ENCODE peak calls at places on chromosomes 1 and 21, in four cellular contexts. T is esophagus muscularis mucosa, E is HepG2, P is transverse colon. H is an unnamed sample.

GRCh38 chr1:212482352-212483153 is 49.8 kb downstream of the NENF start:
- DNase-seq in P (peak), E (no peak), T (no peak), H (no peak)

GRCh38 chr1:9093581-9093980 is 24.1 kb upstream of the SLC2A5 start:
- DNase-seq in T (no peak), E (no peak), P (no peak), H (no peak)

GRCh38 chr1:219938706-219939105 is 10.3 kb upstream of the SLC30A10 start:
- DNase-seq in P (no peak), E (no peak), T (no peak), H (no peak)

GRCh38 chr1:226631229-226632000 is 82.9 kb downstream of the STUM start:
- DNase-seq in T (no peak), P (no peak), E (no peak), H (peak)

GRCh38 chr1:62138029-62138428 is 56.6 kb upstream of the L1TD1 start:
- DNase-seq in T (no peak), E (no peak), P (no peak), H (no peak)

GRCh38 chr21:45363921-45364463 is 41.0 kb upstream of the COL18A1 start:
- DNase-seq in T (peak), E (peak), P (peak), H (peak)

GRCh38 chr1:50970927-50971582 is 1.0 kb downstream of the CDKN2C start:
- DNase-seq in P (no peak), T (no peak), E (no peak), H (no peak)

GRCh38 chr1:93448292-93448982 is 519 bp downstream of the FNBP1L start:
- DNase-seq in T (no peak), P (peak), E (peak), H (peak)

GRCh38 chr1:78045600-78045849 is 241 bp upstream of the GIPC2 start:
- DNase-seq in E (no peak), P (no peak), T (no peak), H (no peak)

GRCh38 chr1:9960705-9961562 is 17.7 kb downstream of the NMNAT1 start:
- DNase-seq in T (no peak), E (no peak), P (no peak), H (no peak)

GRCh38 chr1:222240536-222241181 is 307.2 kb downstream of the HHIPL2 start:
- DNase-seq in T (peak), P (no peak), E (no peak), H (no peak)

GRCh38 chr1:94143173-94143808 is 22.3 kb upstream of the ABCA4 start:
- DNase-seq in E (no peak), P (no peak), T (no peak), H (no peak)

GRCh38 chr1:151611288-151611790 is 511 bp upstream of the SNX27 start:
- DNase-seq in P (peak), T (no peak), E (peak), H (peak)

GRCh38 chr1:81834921-81835698 is 34.4 kb downstream of the ADGRL2 start:
- DNase-seq in P (no peak), E (no peak), T (no peak), H (no peak)

GRCh38 chr1:66450847-66451246 is 83.1 kb upstream of the SGIP1 start:
- DNase-seq in E (no peak), T (no peak), P (no peak), H (no peak)

GRCh38 chr1:76402128-76402527 is 327.6 kb downstream of the ST6GALNAC3 start:
- DNase-seq in T (no peak), P (no peak), E (no peak), H (no peak)

GRCh38 chr1:203031467-203031866 is 5.2 kb downstream of the PPFIA4 start:
- DNase-seq in E (no peak), T (no peak), P (no peak), H (no peak)

GRCh38 chr1:1431006-1431844 is 4.3 kb upstream of the VWA1 start:
- DNase-seq in P (no peak), E (peak), T (no peak), H (no peak)

GRCh38 chr1:6180215-6180577 is at the start of gene CHD5:
- DNase-seq in T (no peak), E (no peak), P (no peak), H (no peak)

GRCh38 chr1:14320518-14320917 is 278.0 kb upstream of the KAZN start:
- DNase-seq in T (no peak), E (no peak), P (no peak), H (no peak)

GRCh38 chr1:87185077-87185476 is 143.6 kb upstream of the LMO4 start:
- DNase-seq in P (no peak), E (no peak), T (no peak), H (no peak)

GRCh38 chr1:212291505-212292134 is 6.4 kb downstream of the PPP2R5A start:
- DNase-seq in P (no peak), T (no peak), E (peak), H (no peak)

GRCh38 chr1:228006034-228006792 is 585 bp upstream of the WNT3A start:
- DNase-seq in P (no peak), T (peak), E (no peak), H (peak)

GRCh38 chr1:234756066-234756783 is 146.2 kb upstream of the IRF2BP2 start:
- DNase-seq in T (no peak), E (no peak), P (no peak), H (no peak)

GRCh38 chr21:28601708-28602107 is 391.0 kb downstream of the LTN1 start:
- DNase-seq in E (no peak), P (no peak), T (no peak), H (no peak)

GRCh38 chr21:39175665-39176064 is 7.6 kb downstream of the PSMG1 start:
- DNase-seq in P (no peak), E (no peak), T (no peak), H (no peak)

GRCh38 chr1:200916152-200916551 is 21.5 kb downstream of the INAVA start:
- DNase-seq in E (no peak), P (no peak), T (no peak), H (peak)

DNA sequence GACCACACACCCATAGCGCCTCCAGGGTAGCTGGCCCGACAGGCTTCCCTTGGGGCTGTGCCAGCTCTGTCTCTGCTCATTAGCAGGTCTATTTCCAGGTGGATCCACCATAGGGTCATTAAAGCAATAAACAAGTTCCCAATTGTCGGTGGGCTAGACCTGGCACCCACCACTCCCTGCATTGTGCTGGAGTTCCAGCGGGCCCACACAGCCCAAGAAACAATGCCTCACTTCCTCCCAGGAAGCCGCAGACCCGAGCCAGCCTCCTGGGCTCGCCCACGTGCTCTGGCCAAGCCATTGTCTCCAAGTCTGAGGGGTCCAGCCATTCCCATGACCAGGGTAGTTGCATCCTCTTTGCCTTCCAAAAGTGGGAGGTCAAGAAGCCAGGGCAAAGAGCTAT is 27.5 kb upstream of the SOX13 start:
- DNase-seq in T (no peak), E (no peak), P (no peak), H (no peak)
- TF ChIP-seq POLR2AphosphoS5 in T (no peak), E (no peak), P (no peak), H (no peak)

GRCh38 chr1:17162941-17163340 is 42.0 kb upstream of the PADI1 start:
- DNase-seq in E (no peak), T (no peak), P (no peak), H (no peak)
- TF ChIP-seq EP300 in E (no peak), T (no peak), P (no peak), H (no peak)

GRCh38 chr1:167090289-167090942 is at the start of gene GPA33:
- DNase-seq in T (no peak), P (peak), E (no peak), H (no peak)

GRCh38 chr1:167095368-167095767 is 1.5 kb downstream of the STYXL2 start:
- DNase-seq in P (no peak), E (no peak), T (no peak), H (no peak)

GRCh38 chr1:167094690-167095089 is 815 bp downstream of the STYXL2 start:
- DNase-seq in T (no peak), P (no peak), E (no peak), H (no peak)

GRCh38 chr1:167092653-167093052 is 1.2 kb upstream of the STYXL2 start:
- DNase-seq in E (no peak), T (no peak), P (no peak), H (no peak)

DNA sequence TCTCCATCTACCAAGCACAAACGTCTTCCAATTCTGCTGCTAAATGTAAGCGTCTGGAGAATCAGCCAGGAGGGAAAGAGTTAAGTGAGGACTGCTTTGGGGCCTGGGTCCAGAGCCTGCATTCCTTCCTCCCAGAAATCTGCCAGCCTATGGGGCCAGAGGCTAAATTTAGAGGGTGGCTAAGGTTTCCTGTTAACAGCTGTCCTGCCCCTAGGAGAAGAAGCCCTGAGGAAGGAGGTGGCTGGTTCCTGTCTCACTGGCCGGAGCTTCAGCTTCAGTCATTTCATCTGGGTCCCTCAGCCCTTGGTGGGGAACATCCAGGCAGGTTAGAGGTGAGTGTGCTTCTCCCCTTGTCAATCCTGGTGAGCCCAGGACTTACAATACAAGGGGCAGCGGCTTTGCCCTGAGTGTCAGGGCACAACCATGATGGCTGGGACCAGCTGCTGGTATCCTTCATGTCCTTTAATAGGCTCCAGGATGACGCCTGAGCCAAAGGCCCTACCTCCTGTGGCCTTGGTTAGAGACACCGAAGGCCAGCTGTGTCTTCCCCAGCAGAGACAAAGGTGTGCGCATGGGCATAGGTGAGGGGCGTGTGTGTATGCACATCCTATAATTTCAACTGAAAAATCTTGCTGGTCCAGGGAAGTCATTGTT is at the start of gene STYXL2:
- DNase-seq in T (no peak), E (no peak), P (no peak), H (no peak)
- TF ChIP-seq CTCF in T (no peak), E (no peak), P (no peak), H (no peak)

DNA sequence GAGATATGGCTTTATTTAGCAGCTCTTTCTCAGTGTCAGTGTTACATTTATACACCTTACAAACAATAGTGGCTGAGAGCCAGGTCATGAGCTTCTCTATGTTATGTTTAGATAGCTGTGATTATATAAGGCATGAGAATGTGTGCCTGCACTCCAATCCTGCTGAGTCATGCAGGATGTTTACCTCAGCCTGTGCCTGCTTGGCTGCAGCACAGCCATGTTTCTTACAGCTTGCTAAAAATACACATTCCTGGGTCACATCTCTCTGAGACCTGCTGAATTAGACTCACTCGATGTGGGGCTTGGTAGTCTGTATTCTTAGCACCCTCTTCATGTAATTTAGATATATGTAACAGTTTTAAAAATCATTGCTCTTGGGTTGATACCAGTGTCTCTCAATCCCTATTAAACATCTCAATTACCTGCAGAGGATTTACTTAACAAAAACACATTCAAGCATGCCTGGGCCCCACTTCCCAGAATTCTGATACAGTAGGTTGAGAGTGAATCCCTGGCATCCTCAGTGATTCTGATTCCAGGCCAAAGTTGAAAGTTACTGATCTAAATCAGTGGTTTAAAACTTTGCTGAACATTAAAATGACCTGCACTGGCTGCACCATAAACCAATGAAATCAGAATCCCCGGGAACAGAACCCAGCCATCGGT is 107.5 kb downstream of the GDAP2 start:
- DNase-seq in T (no peak), P (peak), E (peak), H (peak)
- TF ChIP-seq POLR2AphosphoS5 in T (peak), P (peak), E (no peak), H (peak)

DNA sequence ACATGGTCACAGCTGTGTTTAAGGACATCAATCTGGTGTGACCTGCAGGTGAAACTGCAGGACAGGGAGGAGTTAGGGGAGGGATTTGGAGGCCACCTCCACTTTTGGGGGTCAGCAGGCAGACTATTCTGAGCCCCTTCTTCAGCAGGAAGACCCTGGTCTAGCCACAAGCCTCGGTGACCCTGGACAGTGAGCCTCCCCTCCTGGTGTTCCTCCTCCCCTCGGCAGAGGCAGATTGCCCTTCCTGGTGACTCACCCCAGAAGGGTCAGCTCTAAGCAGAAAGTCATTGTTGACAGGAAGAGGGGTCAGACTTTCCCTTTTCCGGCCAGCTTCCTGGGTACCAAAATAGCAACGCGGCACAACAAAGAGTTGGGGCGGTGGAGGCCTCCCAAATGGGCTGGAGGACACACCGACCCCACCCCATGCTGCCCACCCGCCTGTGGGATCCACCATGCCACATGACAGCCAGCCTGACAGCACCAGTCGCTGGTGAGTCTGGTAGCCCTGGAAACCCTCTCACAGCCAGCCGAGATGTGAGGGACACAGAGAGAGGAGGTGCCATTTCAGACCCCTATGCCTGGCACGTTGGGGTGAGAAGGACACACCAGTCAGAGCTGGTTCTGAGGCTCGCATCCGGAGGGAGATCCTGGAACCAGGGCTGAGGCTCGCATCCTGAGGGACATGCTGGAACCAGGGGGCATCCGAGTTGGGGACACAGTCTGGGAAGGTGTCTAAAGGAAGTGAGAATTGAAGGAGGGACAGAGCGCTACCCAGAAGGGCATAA is 14.7 kb upstream of the CSF1 start:
- DNase-seq in P (no peak), T (no peak), E (peak), H (no peak)
- TF ChIP-seq EP300 in P (no peak), T (no peak), E (peak), H (no peak)

GRCh38 chr21:27425172-27425571 is 458.3 kb upstream of the ADAMTS5 start:
- DNase-seq in E (no peak), T (no peak), P (no peak), H (no peak)
- TF ChIP-seq CTCF in E (no peak), T (no peak), P (no peak), H (no peak)

H was measured in sigmoid colon.